ENCODE peak calls at places on chromosomes 12 and 14, in seven cellular contexts. H, F, N, O, Y, J and R are unnamed samples. For H3K9me3, the result is how much of the 10 kb centered on the place peaks cover.

GRCh38 chr12:53208877-53209463 is 1.9 kb upstream of the ITGB7 start:
- DNase-seq in O (no peak), F (no peak), J (no peak), H (no peak), Y (no peak), N (no peak), R (no peak)

GRCh38 chr14:47227051-47227600 is 448.3 kb downstream of the MDGA2 start:
- DNase-seq in F (no peak), H (no peak), N (no peak), Y (no peak), J (no peak), O (no peak), R (no peak)

GRCh38 chr12:49784756-49785409 is 43.3 kb downstream of the NCKAP5L start:
- DNase-seq in N (no peak), H (no peak), F (no peak), J (no peak), Y (no peak), O (no peak), R (no peak)

GRCh38 chr12:54650409-54650808 is 2.2 kb upstream of the DCD start:
- DNase-seq in J (no peak), N (no peak), F (no peak), H (no peak), O (no peak), Y (no peak), R (no peak)

GRCh38 chr12:12835378-12836145 is 22.4 kb downstream of the DDX47 start:
- DNase-seq in J (no peak), F (no peak), N (peak), O (no peak), H (no peak), Y (no peak), R (no peak)

GRCh38 chr12:86233126-86233525 is 23.1 kb downstream of the MGAT4C start:
- DNase-seq in Y (no peak), H (no peak), J (no peak), F (no peak), N (no peak), O (no peak), R (no peak)

GRCh38 chr14:104688755-104689619 is at the start of gene INF2:
- DNase-seq in J (no peak), O (peak), H (peak), Y (peak), N (peak), F (peak), R (peak)

GRCh38 chr12:42325326-42325775 is 543 bp downstream of the ZCRB1 start:
- DNase-seq in O (no peak), N (no peak), J (no peak), F (no peak), Y (no peak), H (no peak), R (no peak)

GRCh38 chr12:52630104-52630500 is 11.7 kb upstream of the KRT73 start:
- DNase-seq in H (no peak), O (peak), J (no peak), N (no peak), Y (no peak), F (no peak), R (no peak)

DNA sequence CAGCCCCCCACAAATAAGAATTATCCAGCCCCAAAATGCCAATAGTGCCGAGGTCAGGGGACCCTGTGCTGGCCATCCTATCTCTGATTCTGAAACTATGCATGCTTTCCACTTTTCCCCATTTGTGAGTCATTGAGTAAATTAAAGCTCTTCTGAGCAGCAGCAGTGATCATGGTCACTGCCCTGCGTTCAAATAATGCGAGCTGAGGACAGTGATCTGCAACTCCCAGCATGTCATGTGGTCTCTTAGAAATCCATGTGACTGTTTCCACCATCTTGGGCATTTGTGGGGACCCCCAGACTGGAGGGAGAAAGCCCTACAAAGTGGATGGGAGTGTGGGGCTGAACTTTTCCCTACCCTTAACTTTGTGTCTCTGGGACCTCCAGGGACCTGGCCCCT is 53.8 kb downstream of the C14orf132 start:
- DNase-seq in H (no peak), J (no peak), Y (no peak), O (peak), F (no peak), N (no peak), R (no peak)
- H3K27ac ChIP-seq in H (no peak), J (no peak), Y (no peak), O (no peak), F (no peak), N (no peak), R (no peak)

GRCh38 chr12:26868505-26869494 is 35.8 kb upstream of the ITPR2 start:
- DNase-seq in H (no peak), O (no peak), F (no peak), Y (no peak), J (no peak), N (no peak), R (no peak)

GRCh38 chr12:26869908-26870459 is 37.0 kb upstream of the ITPR2 start:
- DNase-seq in O (no peak), J (no peak), F (peak), Y (no peak), H (no peak), N (no peak), R (no peak)

GRCh38 chr12:26871985-26872384 is 39.0 kb upstream of the ITPR2 start:
- DNase-seq in Y (no peak), J (no peak), H (no peak), N (no peak), O (no peak), F (no peak), R (no peak)

GRCh38 chr12:26872623-26873022 is 39.6 kb upstream of the ITPR2 start:
- DNase-seq in J (no peak), H (no peak), F (no peak), Y (no peak), O (no peak), N (no peak), R (no peak)

GRCh38 chr12:26870491-26871419 is 37.8 kb upstream of the ITPR2 start:
- DNase-seq in Y (no peak), F (peak), H (no peak), J (no peak), N (no peak), O (no peak), R (no peak)
- H3K4me3 ChIP-seq in Y (no peak), F (no peak), H (no peak), J (no peak), N (no peak), O (no peak), R (no peak)

GRCh38 chr14:105853907-105854599 is 327.7 kb downstream of the TMEM121 start:
- DNase-seq in H (peak), N (no peak), O (no peak), J (no peak), F (no peak), Y (no peak), R (no peak)
- H3K9me3 ChIP-seq in H (under half), N (under half), O (under half), J (under half), F (under half), Y (half or more), R (under half)

GRCh38 chr14:23610815-23611289 is 25.3 kb upstream of the DHRS2 start:
- DNase-seq in F (no peak), H (no peak), J (no peak), Y (no peak), O (no peak), N (no peak), R (no peak)
- H3K27ac ChIP-seq in F (peak), H (peak), J (no peak), Y (no peak), O (no peak), N (no peak), R (no peak)

GRCh38 chr12:100738086-100738485 is 56.5 kb upstream of the ANO4 start:
- DNase-seq in Y (no peak), H (no peak), N (no peak), J (no peak), F (no peak), O (no peak), R (no peak)

GRCh38 chr12:100737168-100737567 is 57.4 kb upstream of the ANO4 start:
- DNase-seq in F (no peak), Y (no peak), N (no peak), O (no peak), H (no peak), J (no peak), R (no peak)

GRCh38 chr12:100733817-100734593 is 60.6 kb upstream of the ANO4 start:
- DNase-seq in N (peak), Y (no peak), F (no peak), H (no peak), J (no peak), O (no peak), R (no peak)
- H3K4me3 ChIP-seq in N (no peak), Y (no peak), F (peak), H (no peak), J (no peak), O (no peak), R (no peak)

GRCh38 chr12:38141239-38141638 is 175.3 kb upstream of the ALG10B start:
- DNase-seq in N (no peak), J (no peak), H (no peak), O (no peak), Y (no peak), F (no peak), R (no peak)
- H3K9me3 ChIP-seq in N (under half), J (under half), H (under half), O (under half), Y (under half), F (under half), R (under half)

GRCh38 chr14:46053221-46053620 is 598.4 kb downstream of the RPL10L start:
- DNase-seq in F (no peak), Y (no peak), N (no peak), O (no peak), J (no peak), H (no peak), R (no peak)

GRCh38 chr14:46051801-46052200 is 599.8 kb downstream of the RPL10L start:
- DNase-seq in H (no peak), F (no peak), N (no peak), Y (no peak), O (no peak), J (no peak), R (no peak)

GRCh38 chr14:46048127-46048526 is 603.5 kb downstream of the RPL10L start:
- DNase-seq in F (no peak), H (no peak), J (no peak), Y (peak), N (no peak), O (no peak), R (peak)
- H3K27ac ChIP-seq in F (no peak), H (no peak), J (no peak), Y (no peak), N (no peak), O (no peak), R (no peak)

DNA sequence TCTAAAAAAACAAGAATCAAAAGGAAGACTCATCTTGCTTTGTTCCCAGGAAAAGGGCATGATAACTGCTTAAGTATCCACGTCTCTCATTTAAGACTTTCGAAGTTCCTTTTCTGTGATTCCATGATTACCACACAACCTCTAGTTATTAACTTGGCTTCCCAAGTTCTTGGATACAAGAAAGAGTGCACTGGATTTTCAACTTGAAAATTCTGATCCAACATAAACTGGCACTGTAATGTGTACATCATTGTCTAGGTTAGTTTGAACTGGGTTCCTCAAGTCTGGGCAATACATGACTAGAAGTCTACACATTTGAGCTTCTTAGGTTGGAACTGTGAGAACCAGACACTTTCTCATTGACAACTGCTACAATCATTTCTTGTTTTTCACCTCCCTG is 1.6 kb downstream of the KLHL28 start:
- DNase-seq in O (no peak), J (no peak), H (no peak), F (no peak), N (no peak), Y (no peak), R (no peak)
- H3K4me3 ChIP-seq in O (peak), J (peak), H (no peak), F (no peak), N (peak), Y (no peak), R (peak)